ENCODE peak calls at places on chromosome 4, in eight cellular contexts. V, A, G, F, E, M, Q and B are unnamed samples.

GRCh38 chr4:96035727-96036126 is 195.8 kb downstream of the PDHA2 start:
- DNase-seq in Q (no peak), M (peak), F (no peak), E (no peak), A (no peak), V (no peak), G (no peak), B (peak)

GRCh38 chr4:58590714-58591113 is 1480.5 kb upstream of the IGFBP7 start:
- DNase-seq in Q (no peak), E (no peak), M (no peak), F (no peak), A (no peak), V (no peak), G (no peak), B (no peak)

GRCh38 chr4:147760176-147760575 is 28.3 kb downstream of the ARHGAP10 start:
- DNase-seq in V (no peak), M (peak), G (no peak), A (no peak), E (no peak), F (no peak), Q (no peak), B (no peak)

GRCh38 chr4:125268065-125268755 is 46.5 kb upstream of the FAT4 start:
- DNase-seq in A (no peak), G (no peak), M (no peak), Q (no peak), E (no peak), F (no peak), V (no peak), B (no peak)

GRCh38 chr4:101198741-101199339 is 148.5 kb downstream of the PPP3CA start:
- DNase-seq in F (no peak), V (no peak), Q (no peak), E (no peak), M (peak), A (no peak), G (no peak), B (no peak)

GRCh38 chr4:79259242-79259641 is 66.6 kb downstream of the NAA11 start:
- DNase-seq in E (no peak), G (no peak), M (no peak), A (no peak), Q (no peak), F (no peak), V (no peak), B (no peak)

GRCh38 chr4:138681000-138681604 is 334.5 kb upstream of the NOCT start:
- DNase-seq in E (peak), V (no peak), A (peak), F (peak), G (peak), Q (no peak), M (peak), B (peak)

GRCh38 chr4:4859799-4860380 is 425 bp downstream of the MSX1 start:
- DNase-seq in M (no peak), Q (no peak), V (no peak), A (no peak), G (no peak), E (no peak), F (no peak), B (peak)

GRCh38 chr4:37243061-37243460 is 1.5 kb upstream of the NWD2 start:
- DNase-seq in V (no peak), E (no peak), Q (no peak), M (no peak), F (no peak), A (no peak), G (no peak), B (no peak)

GRCh38 chr4:41110050-41110449 is 104.3 kb downstream of the APBB2 start:
- DNase-seq in G (no peak), M (no peak), E (no peak), Q (no peak), V (no peak), A (no peak), F (no peak), B (no peak)

GRCh38 chr4:146340798-146341197 is 126.5 kb downstream of the REELD1 start:
- DNase-seq in V (peak), E (peak), G (no peak), M (no peak), Q (no peak), A (no peak), F (no peak), B (peak)

GRCh38 chr4:57080781-57081650 is 29.2 kb downstream of the IGFBP7 start:
- DNase-seq in M (no peak), Q (no peak), G (peak), F (no peak), A (no peak), E (peak), V (peak), B (peak)

GRCh38 chr4:139768913-139769312 is 103.3 kb downstream of the MGST2 start:
- DNase-seq in F (no peak), V (no peak), Q (no peak), G (no peak), E (no peak), M (no peak), A (no peak), B (peak)

GRCh38 chr4:53614616-53615015 is 23.3 kb upstream of the LNX1 start:
- DNase-seq in G (no peak), A (no peak), E (no peak), F (no peak), M (no peak), Q (no peak), V (no peak), B (peak)

GRCh38 chr4:187606581-187606980 is 389.0 kb upstream of the ZFP42 start:
- DNase-seq in A (no peak), E (peak), G (peak), F (peak), M (no peak), Q (peak), V (peak), B (peak)

GRCh38 chr4:165359501-165359900 is 19.3 kb upstream of the CPE start:
- DNase-seq in A (no peak), Q (no peak), M (no peak), G (no peak), V (peak), E (peak), F (no peak), B (peak)

GRCh38 chr4:79906306-79906705 is 166.7 kb downstream of the ANTXR2 start:
- DNase-seq in Q (no peak), M (no peak), V (no peak), G (no peak), E (no peak), A (no peak), F (no peak), B (no peak)

GRCh38 chr4:111283066-111283677 is 660.3 kb upstream of the PITX2 start:
- DNase-seq in V (peak), A (peak), Q (no peak), E (peak), M (no peak), F (peak), G (peak), B (peak)

GRCh38 chr4:128751354-128751753 is 58.1 kb upstream of the JADE1 start:
- DNase-seq in V (peak), M (no peak), E (no peak), A (no peak), Q (no peak), F (no peak), G (no peak), B (no peak)

GRCh38 chr4:98603683-98604573 is 54.5 kb downstream of the TSPAN5 start:
- DNase-seq in F (no peak), G (no peak), M (no peak), V (peak), A (no peak), Q (no peak), E (no peak), B (peak)